ENCODE peak calls at places on chromosomes 12 and 14, in five cellular contexts. P is SW480, Q is globus pallidus, G is amniotic stem cell, F is skeletal muscle cell. N is an unnamed sample.

GRCh38 chr12:20489645-20490044 is 121.3 kb downstream of the PDE3A start:
- DNase-seq in P (no peak), Q (no peak), G (no peak), F (no peak), N (no peak)

GRCh38 chr12:112826011-112826410 is 34.5 kb downstream of the RPH3A start:
- DNase-seq in P (no peak), Q (no peak), G (no peak), F (no peak), N (no peak)

GRCh38 chr14:93331375-93332031 is 1.3 kb downstream of the BTBD7 start:
- DNase-seq in P (no peak), Q (no peak), G (no peak), F (no peak), N (no peak)

GRCh38 chr12:92702754-92703679 is at the start of gene PLEKHG7:
- DNase-seq in P (peak), Q (no peak), G (no peak), F (no peak), N (no peak)

GRCh38 chr12:3752096-3752709 is 706 bp downstream of the CRACR2A start:
- DNase-seq in P (peak), Q (no peak), G (no peak), F (no peak), N (no peak)

GRCh38 chr12:104877107-104877705 is 80.9 kb downstream of the SLC41A2 start:
- DNase-seq in P (peak), Q (peak), G (peak), F (no peak), N (peak)

GRCh38 chr12:45284096-45284901 is 68.4 kb downstream of the ANO6 start:
- DNase-seq in P (no peak), Q (no peak), G (peak), F (peak), N (peak)

GRCh38 chr12:111826316-111826715 is 15.7 kb upstream of the MAPKAPK5 start:
- DNase-seq in P (no peak), Q (no peak), G (no peak), F (no peak), N (no peak)

GRCh38 chr12:29320295-29321090 is 60.5 kb downstream of the ERGIC2 start:
- DNase-seq in P (peak), Q (no peak), G (peak), F (peak), N (peak)

GRCh38 chr14:35687335-35687939 is 121.7 kb downstream of the RALGAPA1 start:
- DNase-seq in P (peak), Q (peak), G (peak), F (peak), N (peak)

GRCh38 chr14:99602054-99602787 is 1.8 kb downstream of the CCDC85C start:
- DNase-seq in P (peak), Q (no peak), G (no peak), F (no peak), N (no peak)

GRCh38 chr12:116266631-116267349 is 10.7 kb downstream of the MED13L start:
- DNase-seq in P (no peak), Q (no peak), G (no peak), F (no peak), N (no peak)

GRCh38 chr12:93380480-93381121 is 2.9 kb downstream of the NUDT4 start:
- DNase-seq in P (no peak), Q (no peak), G (peak), F (no peak), N (peak)

GRCh38 chr14:69713127-69713800 is 53.7 kb upstream of the SRSF5 start:
- DNase-seq in P (peak), Q (no peak), G (no peak), F (no peak), N (no peak)

GRCh38 chr12:52139579-52140062 is 52.2 kb downstream of the KRT80 start:
- DNase-seq in P (peak), Q (no peak), G (no peak), F (no peak), N (peak)

N was measured in H4.